ENCODE peak calls at places on chromosomes 4 and X, in seven cellular contexts. E, B, S, N, G, M and V are unnamed samples.

GRCh38 chr4:55107054-55107453 is 18.3 kb downstream of the KDR start:
- DNase-seq in G (no peak), S (no peak), E (no peak), B (no peak), M (no peak), N (no peak), V (no peak)

GRCh38 chr4:145760961-145761929 is 81.3 kb downstream of the C4orf51 start:
- DNase-seq in G (no peak), E (no peak), S (no peak), N (no peak), M (no peak), B (no peak), V (no peak)

GRCh38 chr4:183068502-183068901 is 30.6 kb upstream of the WWC2 start:
- DNase-seq in G (no peak), N (no peak), M (no peak), B (no peak), S (no peak), E (no peak), V (no peak)

GRCh38 chr4:40953253-40954118 is 203.7 kb downstream of the NSUN7 start:
- DNase-seq in B (no peak), G (no peak), N (no peak), M (no peak), E (no peak), S (no peak), V (no peak)

GRCh38 chrX:151226941-151227340 is 50.6 kb downstream of the GPR50 start:
- DNase-seq in S (no peak), B (no peak), M (no peak), E (no peak), G (no peak), N (no peak), V (no peak)

GRCh38 chrX:106894978-106895452 is 8.1 kb downstream of the RIPPLY1 start:
- DNase-seq in S (no peak), G (peak), E (no peak), N (no peak), M (no peak), B (no peak), V (no peak)

GRCh38 chrX:11446331-11446730 is 153.1 kb downstream of the AMELX start:
- DNase-seq in S (no peak), G (no peak), N (no peak), M (no peak), B (no peak), E (no peak), V (no peak)

GRCh38 chr4:147984065-147984777 is 252.3 kb downstream of the ARHGAP10 start:
- DNase-seq in S (no peak), B (no peak), N (no peak), E (peak), G (peak), M (no peak), V (no peak)

GRCh38 chrX:43836435-43837184 is 45.6 kb downstream of the MAOB start:
- DNase-seq in E (peak), G (peak), M (no peak), S (no peak), B (no peak), N (no peak), V (no peak)

GRCh38 chr4:128866691-128867090 is 57.2 kb downstream of the JADE1 start:
- DNase-seq in N (no peak), M (no peak), G (no peak), E (no peak), B (no peak), S (no peak), V (no peak)

GRCh38 chrX:54807524-54808108 is at the start of gene MAGED2:
- DNase-seq in B (no peak), S (peak), G (peak), E (peak), M (peak), N (no peak), V (no peak)

GRCh38 chrX:44267861-44268260 is 75.6 kb downstream of the EFHC2 start:
- DNase-seq in S (no peak), E (no peak), M (no peak), N (no peak), B (no peak), G (no peak), V (no peak)

GRCh38 chrX:148542481-148543255 is 42.3 kb downstream of the AFF2 start:
- DNase-seq in M (no peak), N (no peak), S (no peak), G (no peak), B (no peak), E (no peak), V (no peak)

GRCh38 chr4:158159054-158159717 is 13.6 kb downstream of the GASK1B start:
- DNase-seq in M (no peak), B (no peak), N (no peak), E (no peak), S (no peak), G (peak), V (no peak)

GRCh38 chr4:105189855-105190650 is 43.4 kb downstream of the TET2 start:
- DNase-seq in E (no peak), S (no peak), B (no peak), N (no peak), G (no peak), M (no peak), V (no peak)

GRCh38 chr4:168304744-168305459 is 13.7 kb downstream of the DDX60 start:
- DNase-seq in S (no peak), E (no peak), N (no peak), M (no peak), G (no peak), B (no peak), V (no peak)

GRCh38 chr4:100095729-100096595 is 94.3 kb downstream of the DDIT4L start:
- DNase-seq in N (no peak), E (peak), G (peak), M (peak), S (peak), B (peak), V (no peak)

GRCh38 chr4:99754756-99755155 is 61.9 kb upstream of the DAPP1 start:
- DNase-seq in G (no peak), M (no peak), E (no peak), B (no peak), N (no peak), S (no peak), V (no peak)

GRCh38 chr4:168923526-168924194 is 86.4 kb downstream of the CBR4 start:
- DNase-seq in M (peak), G (peak), E (peak), S (no peak), N (no peak), B (peak), V (no peak)

GRCh38 chr4:145920205-145920604 is 18.4 kb downstream of the ZNF827 start:
- DNase-seq in S (no peak), M (no peak), G (no peak), B (no peak), N (no peak), E (no peak), V (no peak)

GRCh38 chr4:169912996-169913395 is 113.2 kb downstream of the MFAP3L start:
- DNase-seq in N (no peak), G (no peak), M (no peak), B (no peak), E (no peak), S (no peak), V (no peak)

GRCh38 chr4:88457307-88458090 is 580 bp downstream of the HERC5 start:
- DNase-seq in G (peak), N (no peak), B (no peak), M (peak), E (peak), S (peak), V (no peak)

GRCh38 chr4:176302283-176303275 is 17.2 kb upstream of the SPCS3 start:
- DNase-seq in B (no peak), S (no peak), G (peak), N (no peak), M (no peak), E (no peak), V (no peak)

GRCh38 chrX:17475820-17476219 is 100.8 kb downstream of the NHS start:
- DNase-seq in S (no peak), G (no peak), E (no peak), M (no peak), N (no peak), B (no peak), V (no peak)

GRCh38 chr4:124938836-124939235 is 226.3 kb upstream of the ANKRD50 start:
- DNase-seq in B (no peak), G (no peak), S (no peak), M (no peak), N (no peak), E (no peak), V (no peak)

GRCh38 chr4:22322996-22323395 is 192.9 kb downstream of the ADGRA3 start:
- DNase-seq in B (no peak), S (no peak), E (no peak), M (no peak), G (no peak), N (no peak), V (no peak)

GRCh38 chr4:13840573-13841185 is 213.2 kb upstream of the BOD1L1 start:
- DNase-seq in N (no peak), B (no peak), E (no peak), S (no peak), M (no peak), G (no peak), V (no peak)

GRCh38 chr4:81538712-81539432 is 67.2 kb upstream of the RASGEF1B start:
- DNase-seq in B (no peak), S (no peak), E (no peak), N (no peak), G (no peak), M (no peak), V (no peak)